ENCODE peak calls at places on chromosomes 7 and 10, in four cellular contexts. I, W, U and D are unnamed samples.

GRCh38 chr7:92851732-92852131 is 15.4 kb upstream of the CDK6 start:
- DNase-seq in I (no peak), W (no peak), U (no peak), D (no peak)

GRCh38 chr10:88647216-88647615 is 17.0 kb upstream of the LIPF start:
- DNase-seq in I (no peak), W (no peak), U (no peak), D (no peak)

GRCh38 chr7:44967571-44968446 is 11.0 kb downstream of the MYO1G start:
- DNase-seq in I (no peak), W (no peak), U (peak), D (no peak)

GRCh38 chr7:123230147-123230546 is 30.4 kb upstream of the SLC13A1 start:
- DNase-seq in I (no peak), W (no peak), U (no peak), D (no peak)

GRCh38 chr10:51137741-51138529 is 63.6 kb downstream of the PRKG1 start:
- DNase-seq in I (no peak), W (no peak), U (no peak), D (no peak)

GRCh38 chr10:126073606-126074005 is 177.2 kb downstream of the FANK1 start:
- DNase-seq in I (no peak), W (no peak), U (no peak), D (no peak)

GRCh38 chr10:29669149-29669548 is 34.4 kb upstream of the SVIL start:
- DNase-seq in I (peak), W (no peak), U (no peak), D (no peak)

GRCh38 chr10:77582710-77583115 is 54.9 kb downstream of the KCNMA1 start:
- DNase-seq in I (peak), W (peak), U (no peak), D (peak)

GRCh38 chr7:18117482-18117881 is 89.8 kb upstream of the PRPS1L1 start:
- DNase-seq in I (no peak), W (peak), U (no peak), D (no peak)

GRCh38 chr7:81330108-81330507 is 411.3 kb upstream of the SEMA3C start:
- DNase-seq in I (no peak), W (no peak), U (no peak), D (no peak)

GRCh38 chr7:13920053-13920697 is 69.3 kb downstream of the ETV1 start:
- DNase-seq in I (no peak), W (peak), U (no peak), D (peak)

GRCh38 chr7:45985902-45986301 is 64.8 kb upstream of the IGFBP3 start:
- DNase-seq in I (no peak), W (peak), U (no peak), D (no peak)

GRCh38 chr7:93574646-93575554 is at the start of gene CALCR:
- DNase-seq in I (no peak), W (no peak), U (no peak), D (no peak)

GRCh38 chr10:69716711-69717560 is 84.8 kb upstream of the COL13A1 start:
- DNase-seq in I (peak), W (peak), U (peak), D (no peak)

GRCh38 chr7:142612264-142612881 is 136.9 kb upstream of the PRSS1 start:
- DNase-seq in I (no peak), W (peak), U (no peak), D (no peak)

GRCh38 chr7:14309432-14309831 is 320.0 kb upstream of the ETV1 start:
- DNase-seq in I (no peak), W (no peak), U (no peak), D (no peak)

GRCh38 chr7:33677556-33677955 is 227.8 kb upstream of the BMPER start:
- DNase-seq in I (no peak), W (no peak), U (no peak), D (no peak)

GRCh38 chr10:115945696-115946445 is 327.1 kb downstream of the GFRA1 start:
- DNase-seq in I (no peak), W (no peak), U (no peak), D (peak)

GRCh38 chr7:80324032-80324431 is 187.8 kb downstream of the GNAT3 start:
- DNase-seq in I (no peak), W (peak), U (no peak), D (peak)

GRCh38 chr7:148611692-148612091 is 21.1 kb downstream of the C7orf33 start:
- DNase-seq in I (no peak), W (no peak), U (no peak), D (no peak)

GRCh38 chr10:59000162-59000825 is 176.1 kb upstream of the PHYHIPL start:
- DNase-seq in I (no peak), W (no peak), U (no peak), D (no peak)

GRCh38 chr7:129454249-129454551 is 20.0 kb downstream of the STRIP2 start:
- DNase-seq in I (no peak), W (no peak), U (no peak), D (no peak)

GRCh38 chr10:20662742-20663141 is 234.4 kb downstream of the NEBL start:
- DNase-seq in I (no peak), W (no peak), U (no peak), D (no peak)

GRCh38 chr7:142628945-142629344 is 120.3 kb upstream of the PRSS1 start:
- DNase-seq in I (no peak), W (no peak), U (no peak), D (no peak)

GRCh38 chr10:80526742-80527141 is 11.0 kb upstream of the SH2D4B start:
- DNase-seq in I (no peak), W (no peak), U (no peak), D (no peak)

GRCh38 chr7:136140469-136140868 is 163.3 kb upstream of the MTPN start:
- DNase-seq in I (no peak), W (no peak), U (no peak), D (no peak)

GRCh38 chr10:71770789-71771188 is 2.5 kb downstream of the VSIR start:
- DNase-seq in I (no peak), W (no peak), U (no peak), D (no peak)

GRCh38 chr10:73887038-73888015 is 13.0 kb upstream of the CAMK2G start:
- DNase-seq in I (peak), W (peak), U (no peak), D (peak)

GRCh38 chr10:72801263-72801868 is 92.2 kb upstream of the OIT3 start:
- DNase-seq in I (no peak), W (no peak), U (no peak), D (no peak)

GRCh38 chr7:106358103-106358663 is 73.4 kb upstream of the NAMPT start:
- DNase-seq in I (no peak), W (peak), U (no peak), D (no peak)

GRCh38 chr7:44791278-44792219 is 4.9 kb upstream of the PPIA start:
- DNase-seq in I (no peak), W (peak), U (no peak), D (no peak)

GRCh38 chr7:894164-894867 is 18.0 kb downstream of the GET4 start:
- DNase-seq in I (peak), W (no peak), U (no peak), D (no peak)

GRCh38 chr10:4807803-4808507 is 18.1 kb upstream of the AKR1E2 start:
- DNase-seq in I (no peak), W (peak), U (no peak), D (peak)

GRCh38 chr7:80134105-80134535 is 511 bp upstream of the GNAI1 start:
- DNase-seq in I (no peak), W (no peak), U (no peak), D (no peak)